ENCODE peak calls at places on chromosomes 3 and 15, in ten cellular contexts. V is HCT116; N is psoas muscle; H is left ventricle myocardium inferior; K is SJSA1; A is CD8-positive, alpha-beta memory T cell; I is ovary; S is SK-N-SH; U is right atrium auricular region; Q is PC-9. D is an unnamed sample.

GRCh38 chr15:73889725-73890124 is 16.4 kb downstream of the TBC1D21 start:
- DNase-seq in V (no peak), N (no peak), H (no peak), K (no peak), A (no peak), I (no peak), S (no peak), U (no peak), Q (no peak), D (no peak)

GRCh38 chr3:25457642-25458419 is 29.8 kb downstream of the RARB start:
- DNase-seq in V (no peak), N (no peak), H (no peak), K (no peak), A (no peak), I (no peak), S (no peak), U (no peak), Q (no peak), D (no peak)

GRCh38 chr3:180416111-180416541 is 185.8 kb upstream of the TTC14 start:
- DNase-seq in V (no peak), N (no peak), H (no peak), K (no peak), A (no peak), I (no peak), S (no peak), U (no peak), Q (no peak), D (no peak)

GRCh38 chr3:158841387-158841786 is 39.5 kb downstream of the MFSD1 start:
- DNase-seq in V (no peak), N (no peak), H (no peak), K (no peak), A (no peak), I (no peak), S (no peak), U (no peak), Q (no peak), D (no peak)

GRCh38 chr3:133927543-133928066 is 31.9 kb upstream of the RAB6B start:
- DNase-seq in V (no peak), N (peak; percentile 73), H (peak; percentile 70), K (peak; percentile 66), A (peak; percentile 74), I (peak; percentile 82), S (peak; percentile 95), U (no peak), Q (no peak), D (no peak)

GRCh38 chr3:193732391-193732790 is 139.4 kb downstream of the OPA1 start:
- DNase-seq in V (peak; percentile 16), N (no peak), H (no peak), K (peak; percentile 69), A (no peak), I (no peak), S (no peak), U (no peak), Q (peak; percentile 12), D (peak; percentile 81)

GRCh38 chr15:45121706-45122417 is 7.7 kb downstream of the DUOXA2 start:
- DNase-seq in V (peak; percentile 16), N (no peak), H (no peak), K (no peak), A (no peak), I (no peak), S (no peak), U (no peak), Q (peak; percentile 40), D (no peak)

GRCh38 chr15:73153447-73153846 is 101.2 kb downstream of the NEO1 start:
- DNase-seq in V (no peak), N (no peak), H (no peak), K (no peak), A (no peak), I (no peak), S (no peak), U (no peak), Q (no peak), D (no peak)

DNA sequence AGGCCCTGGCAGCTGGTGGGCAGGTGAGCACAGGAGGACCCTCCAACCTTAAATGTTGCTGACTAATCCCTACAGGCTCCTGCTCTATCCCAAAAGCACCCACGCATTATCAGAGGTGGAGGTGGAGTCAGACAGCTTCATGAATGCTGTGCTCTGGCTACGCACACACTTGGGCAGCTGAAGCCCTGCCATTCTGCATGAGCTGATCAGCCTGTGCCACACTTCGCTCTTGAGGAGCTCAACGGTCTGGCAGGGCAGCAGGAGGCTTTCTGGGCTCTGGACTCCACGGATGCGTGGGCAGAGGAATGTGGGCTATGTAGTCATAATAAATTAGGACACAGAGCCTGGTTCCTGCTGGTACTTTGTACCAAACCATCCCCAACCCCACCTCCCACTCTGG is 6.1 kb downstream of the MST1 start:
- DNase-seq in V (no peak), N (no peak), H (no peak), K (no peak), A (no peak), I (no peak), S (no peak), U (no peak), Q (no peak), D (no peak)
- H3K36me3 ChIP-seq in V (peaks cover 15% of the 10 kb centered on the region), N (peaks cover 16% of the 10 kb centered on the region), H (peaks cover 58% of the 10 kb centered on the region), K (peaks cover 56% of the 10 kb centered on the region), A (peaks cover 31% of the 10 kb centered on the region), I (no peaks in the 10 kb centered on the region), S (peaks cover 56% of the 10 kb centered on the region), U (peaks cover 56% of the 10 kb centered on the region), Q (no peaks in the 10 kb centered on the region), D (peaks cover 23% of the 10 kb centered on the region)

GRCh38 chr3:12908136-12908730 is 66.9 kb upstream of the RPL32 start:
- DNase-seq in V (no peak), N (no peak), H (no peak), K (no peak), A (no peak), I (no peak), S (no peak), U (no peak), Q (no peak), D (no peak)
- H3K36me3 ChIP-seq in V (peaks cover 13% of the 10 kb centered on the region), N (no peaks in the 10 kb centered on the region), H (peaks cover 97% of the 10 kb centered on the region), K (peaks cover 5% of the 10 kb centered on the region), A (peaks cover 52% of the 10 kb centered on the region), I (no peaks in the 10 kb centered on the region), S (peaks cover 75% of the 10 kb centered on the region), U (peaks cover 80% of the 10 kb centered on the region), Q (no peaks in the 10 kb centered on the region), D (no peaks in the 10 kb centered on the region)

GRCh38 chr15:67849538-67849937 is 9.7 kb upstream of the RNU6-1 start:
- DNase-seq in V (no peak), N (no peak), H (no peak), K (no peak), A (no peak), I (no peak), S (no peak), U (no peak), Q (no peak), D (no peak)
- H3K36me3 ChIP-seq in V (no peaks in the 10 kb centered on the region), N (no peaks in the 10 kb centered on the region), H (no peaks in the 10 kb centered on the region), K (no peaks in the 10 kb centered on the region), A (no peaks in the 10 kb centered on the region), I (no peaks in the 10 kb centered on the region), S (no peaks in the 10 kb centered on the region), U (no peaks in the 10 kb centered on the region), Q (no peaks in the 10 kb centered on the region), D (no peaks in the 10 kb centered on the region)

GRCh38 chr3:11791339-11792200 is 55.1 kb downstream of the TAMM41 start:
- DNase-seq in V (no peak), N (no peak), H (no peak), K (no peak), A (no peak), I (no peak), S (no peak), U (no peak), Q (no peak), D (peak; percentile 26)
- H3K36me3 ChIP-seq in V (peaks cover 2% of the 10 kb centered on the region), N (peaks cover 9% of the 10 kb centered on the region), H (peaks cover 75% of the 10 kb centered on the region), K (peaks cover 22% of the 10 kb centered on the region), A (peaks cover 62% of the 10 kb centered on the region), I (no peaks in the 10 kb centered on the region), S (peaks cover 38% of the 10 kb centered on the region), U (peaks cover 39% of the 10 kb centered on the region), Q (peaks cover 31% of the 10 kb centered on the region), D (peaks cover 4% of the 10 kb centered on the region)